ENCODE peak calls at places on chromosome 2, in five cellular contexts. One of them, this sample, is unnamed.

GRCh38 chr2:223768179-223768578 is 69.2 kb downstream of the AP1S3 start:
- DNase-seq in HepG2: no peak
- DNase-seq in H1: no peak
- DNase-seq in K562: no peak
- DNase-seq in GM12878: no peak
- DNase-seq in this sample: no peak

GRCh38 chr2:18187214-18187613 is 308.7 kb downstream of the KCNS3 start:
- DNase-seq in K562: no peak
- DNase-seq in HepG2: no peak
- DNase-seq in GM12878: no peak
- DNase-seq in H1: no peak
- DNase-seq in this sample: no peak

GRCh38 chr2:33177627-33178026 is 230.9 kb downstream of the LTBP1 start:
- DNase-seq in GM12878: no peak
- DNase-seq in K562: no peak
- DNase-seq in HepG2: no peak
- DNase-seq in H1: no peak
- DNase-seq in this sample: no peak

GRCh38 chr2:207734264-207734635 is 22.8 kb downstream of the CCNYL1 start:
- DNase-seq in K562: no peak
- DNase-seq in HepG2: peak
- DNase-seq in GM12878: no peak
- DNase-seq in H1: no peak
- DNase-seq in this sample: peak

GRCh38 chr2:235626658-235627057 is 132.8 kb downstream of the AGAP1 start:
- DNase-seq in GM12878: no peak
- DNase-seq in K562: no peak
- DNase-seq in H1: no peak
- DNase-seq in HepG2: no peak
- DNase-seq in this sample: no peak

GRCh38 chr2:109433926-109434325 is 179.8 kb downstream of the SEPTIN10 start:
- DNase-seq in H1: no peak
- DNase-seq in K562: no peak
- DNase-seq in GM12878: no peak
- DNase-seq in HepG2: no peak
- DNase-seq in this sample: no peak

GRCh38 chr2:52639692-52640091 is 1127.9 kb upstream of the CHAC2 start:
- DNase-seq in K562: no peak
- DNase-seq in GM12878: no peak
- DNase-seq in HepG2: no peak
- DNase-seq in H1: no peak
- DNase-seq in this sample: no peak

GRCh38 chr2:46153996-46154753 is 143.0 kb upstream of the EPAS1 start:
- DNase-seq in HepG2: no peak
- DNase-seq in H1: no peak
- DNase-seq in K562: no peak
- DNase-seq in GM12878: no peak
- DNase-seq in this sample: no peak

GRCh38 chr2:200469708-200470600 is 39.9 kb downstream of the KCTD18 start:
- DNase-seq in H1: no peak
- DNase-seq in HepG2: no peak
- DNase-seq in GM12878: no peak
- DNase-seq in K562: no peak
- DNase-seq in this sample: no peak

GRCh38 chr2:27162151-27163121 is 13.6 kb downstream of the TCF23 start:
- DNase-seq in HepG2: peak
- DNase-seq in H1: no peak
- DNase-seq in K562: peak
- DNase-seq in GM12878: no peak
- DNase-seq in this sample: no peak

GRCh38 chr2:165469417-165469816 is at the start of gene CSRNP3:
- DNase-seq in GM12878: no peak
- DNase-seq in K562: no peak
- DNase-seq in HepG2: peak
- DNase-seq in H1: peak
- DNase-seq in this sample: peak

GRCh38 chr2:191051177-191051576 is 37.2 kb upstream of the STAT1 start:
- DNase-seq in GM12878: no peak
- DNase-seq in HepG2: no peak
- DNase-seq in H1: no peak
- DNase-seq in K562: no peak
- DNase-seq in this sample: no peak

GRCh38 chr2:47569658-47570398 is 166.9 kb downstream of the MSH2 start:
- DNase-seq in HepG2: no peak
- DNase-seq in H1: no peak
- DNase-seq in GM12878: no peak
- DNase-seq in K562: no peak
- DNase-seq in this sample: no peak

GRCh38 chr2:125730921-125731320 is 925.0 kb upstream of the GYPC start:
- DNase-seq in H1: no peak
- DNase-seq in HepG2: no peak
- DNase-seq in K562: no peak
- DNase-seq in GM12878: no peak
- DNase-seq in this sample: no peak

GRCh38 chr2:205695460-205695979 is 13.2 kb downstream of the NRP2 start:
- DNase-seq in K562: no peak
- DNase-seq in HepG2: no peak
- DNase-seq in H1: no peak
- DNase-seq in GM12878: no peak
- DNase-seq in this sample: no peak

GRCh38 chr2:205694256-205694655 is 12.0 kb downstream of the NRP2 start:
- DNase-seq in H1: no peak
- DNase-seq in K562: no peak
- DNase-seq in HepG2: no peak
- DNase-seq in GM12878: no peak
- DNase-seq in this sample: no peak

GRCh38 chr2:205699554-205700289 is 17.4 kb downstream of the NRP2 start:
- DNase-seq in K562: no peak
- DNase-seq in H1: no peak
- DNase-seq in GM12878: no peak
- DNase-seq in HepG2: no peak
- DNase-seq in this sample: no peak

GRCh38 chr2:205698556-205699282 is 16.4 kb downstream of the NRP2 start:
- DNase-seq in H1: no peak
- DNase-seq in K562: no peak
- DNase-seq in HepG2: no peak
- DNase-seq in GM12878: no peak
- DNase-seq in this sample: no peak

DNA sequence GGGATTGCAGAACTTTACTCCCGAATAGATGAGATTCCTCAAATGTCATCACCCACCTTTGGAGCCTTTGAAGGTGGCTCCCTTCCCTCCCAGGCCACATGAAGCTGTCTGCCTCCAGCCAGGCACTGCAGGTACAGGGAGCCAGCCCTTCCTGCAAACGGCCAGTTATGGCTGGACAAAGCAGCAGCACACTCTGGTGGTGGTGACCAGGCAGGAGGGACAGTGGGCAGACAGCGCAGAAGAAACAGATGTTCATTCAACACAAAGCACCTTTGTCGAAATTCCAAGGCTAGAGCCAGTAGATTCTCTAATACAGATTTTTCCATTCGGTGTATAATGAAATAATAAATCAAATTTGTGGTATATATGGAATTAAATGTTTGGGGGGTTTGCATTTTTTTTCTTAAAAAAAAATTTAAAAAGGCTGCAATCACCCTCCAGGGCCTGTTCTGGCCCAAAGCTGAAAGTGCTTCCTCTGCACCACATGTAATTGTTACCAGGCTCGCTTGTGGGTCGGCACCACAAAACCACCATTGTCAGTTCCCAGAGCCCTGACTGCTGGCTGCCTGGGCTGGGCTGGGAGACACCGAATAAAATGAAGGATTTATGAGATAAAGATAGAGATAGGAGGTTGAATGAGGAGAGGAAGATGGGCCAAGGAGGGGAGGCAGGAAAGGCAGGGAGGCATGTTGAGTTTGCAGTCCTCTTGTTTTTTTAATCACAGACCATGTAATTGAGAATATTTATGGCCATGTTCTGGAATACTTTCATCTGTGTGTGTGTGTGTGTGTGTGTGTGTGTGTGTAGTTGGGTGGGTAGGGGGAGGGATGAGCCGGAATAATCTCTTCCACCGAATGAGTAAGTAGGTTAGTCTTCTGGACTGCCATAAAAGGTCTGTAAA is 14.5 kb downstream of the NRP2 start:
- DNase-seq in H1: no peak
- DNase-seq in K562: no peak
- DNase-seq in HepG2: peak
- DNase-seq in GM12878: no peak
- DNase-seq in this sample: no peak
- TF ChIP-seq CTCF in H1: peak
- TF ChIP-seq CTCF in K562: peak
- TF ChIP-seq CTCF in HepG2: peak
- TF ChIP-seq CTCF in GM12878: no peak
- TF ChIP-seq CTCF in this sample: peak

GRCh38 chr2:217902281-217903141 is 100.3 kb downstream of the TNS1 start:
- DNase-seq in HepG2: peak
- DNase-seq in GM12878: no peak
- DNase-seq in K562: peak
- DNase-seq in H1: no peak
- DNase-seq in this sample: no peak
- TF ChIP-seq POLR2AphosphoS5 in HepG2: peak
- TF ChIP-seq POLR2AphosphoS5 in GM12878: no peak
- TF ChIP-seq POLR2AphosphoS5 in K562: no peak
- TF ChIP-seq POLR2AphosphoS5 in H1: no peak
- TF ChIP-seq POLR2AphosphoS5 in this sample: no peak

DNA sequence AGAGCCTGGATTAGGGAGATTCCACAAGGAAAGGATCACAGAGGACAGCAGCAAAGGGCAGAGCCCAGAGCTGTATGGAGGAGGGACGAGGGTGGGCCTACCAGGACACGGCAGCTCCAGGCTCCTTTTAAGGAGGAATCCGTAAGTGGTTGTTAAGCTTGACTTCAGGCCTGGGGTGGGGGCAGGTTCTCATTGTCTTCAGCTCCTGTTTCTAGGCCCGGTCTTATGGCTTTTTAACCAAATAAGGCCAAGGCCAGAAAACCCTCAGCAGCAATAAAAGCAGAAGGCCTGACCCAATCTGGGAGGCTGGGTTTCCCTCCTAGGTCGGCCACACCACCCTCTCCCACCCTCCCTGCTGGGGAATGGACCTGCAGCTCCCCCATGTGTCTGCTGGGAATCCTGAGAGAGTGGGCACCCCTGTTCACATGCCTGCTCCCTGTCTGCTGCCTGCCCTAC is 111.2 kb downstream of the PLB1 start:
- DNase-seq in K562: peak
- DNase-seq in H1: no peak
- DNase-seq in HepG2: no peak
- DNase-seq in GM12878: no peak
- DNase-seq in this sample: no peak
- TF ChIP-seq ZNF274 in K562: no peak
- TF ChIP-seq ZNF274 in H1: no peak
- TF ChIP-seq ZNF274 in HepG2: no peak
- TF ChIP-seq ZNF274 in GM12878: no peak
- TF ChIP-seq ZNF274 in this sample: no peak

DNA sequence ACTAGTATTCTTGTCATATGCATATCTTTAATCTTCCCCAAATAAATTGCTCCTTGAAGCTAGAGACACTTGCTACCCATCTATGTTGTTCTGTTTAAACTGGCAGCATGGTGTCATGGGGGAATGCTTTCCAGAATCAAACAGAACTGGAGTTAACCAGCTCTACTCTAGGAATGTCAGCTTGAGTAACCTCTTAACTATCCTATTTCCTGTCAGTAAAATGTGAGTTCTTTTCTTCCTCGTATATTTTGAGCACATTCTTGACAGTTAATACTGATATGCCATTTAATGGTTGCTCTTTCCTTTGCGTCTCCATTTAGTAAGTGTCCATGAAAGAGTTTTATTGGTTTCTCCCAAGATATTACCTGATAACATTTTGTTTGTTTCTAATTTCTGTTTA is 23.0 kb downstream of the CNTNAP5 start:
- DNase-seq in K562: no peak
- DNase-seq in GM12878: no peak
- DNase-seq in HepG2: no peak
- DNase-seq in H1: no peak
- DNase-seq in this sample: no peak
- TF ChIP-seq CTCF in K562: no peak
- TF ChIP-seq CTCF in GM12878: no peak
- TF ChIP-seq CTCF in HepG2: no peak
- TF ChIP-seq CTCF in H1: no peak
- TF ChIP-seq CTCF in this sample: no peak

DNA sequence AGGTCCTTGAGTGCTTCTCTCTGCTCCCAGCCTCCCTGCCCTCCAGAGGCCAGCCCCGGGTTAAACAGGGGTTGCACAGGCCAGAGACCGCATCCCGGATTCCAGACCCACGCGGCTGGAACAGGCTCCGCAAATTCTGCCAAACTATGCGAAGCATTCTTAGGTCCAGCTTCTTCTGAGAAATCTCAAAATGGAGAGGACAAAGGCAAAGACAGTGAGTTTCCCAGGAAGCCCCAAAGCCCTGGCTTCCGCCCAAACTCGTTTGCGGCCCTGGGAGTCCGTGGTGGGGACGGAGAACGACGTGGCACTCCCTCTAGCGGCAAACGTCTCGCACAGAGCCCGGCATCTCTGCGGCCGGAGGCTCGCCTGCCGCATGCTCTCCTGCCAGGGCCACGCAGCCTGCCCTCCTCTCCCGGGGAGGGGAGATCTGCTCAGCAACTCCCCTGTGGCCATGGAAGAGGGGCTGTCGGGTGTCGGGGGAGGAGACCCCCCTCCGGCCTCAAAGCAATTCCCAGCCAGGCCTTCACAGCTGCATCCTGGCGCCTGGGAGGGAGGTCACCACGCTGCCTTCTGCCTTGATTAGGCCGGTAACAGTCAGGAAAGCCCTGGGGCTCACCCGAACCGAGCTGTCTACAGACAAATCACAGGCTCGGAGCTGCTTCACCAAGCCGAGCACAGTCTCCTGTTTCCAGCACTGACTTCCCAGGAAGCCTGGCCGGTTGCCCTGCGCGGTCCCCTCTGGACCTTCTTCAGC is 33.4 kb upstream of the KLHL29 start:
- DNase-seq in H1: peak
- DNase-seq in HepG2: peak
- DNase-seq in K562: peak
- DNase-seq in GM12878: no peak
- DNase-seq in this sample: peak
- TF ChIP-seq POLR2AphosphoS5 in H1: no peak
- TF ChIP-seq POLR2AphosphoS5 in HepG2: no peak
- TF ChIP-seq POLR2AphosphoS5 in K562: no peak
- TF ChIP-seq POLR2AphosphoS5 in GM12878: no peak
- TF ChIP-seq POLR2AphosphoS5 in this sample: peak

GRCh38 chr2:173855686-173856085 is 109.5 kb downstream of the SP3 start:
- DNase-seq in HepG2: no peak
- DNase-seq in GM12878: no peak
- DNase-seq in K562: no peak
- DNase-seq in H1: no peak
- DNase-seq in this sample: no peak
- TF ChIP-seq ZNF274 in HepG2: no peak
- TF ChIP-seq ZNF274 in GM12878: no peak
- TF ChIP-seq ZNF274 in K562: no peak
- TF ChIP-seq ZNF274 in H1: no peak
- TF ChIP-seq ZNF274 in this sample: no peak

DNA sequence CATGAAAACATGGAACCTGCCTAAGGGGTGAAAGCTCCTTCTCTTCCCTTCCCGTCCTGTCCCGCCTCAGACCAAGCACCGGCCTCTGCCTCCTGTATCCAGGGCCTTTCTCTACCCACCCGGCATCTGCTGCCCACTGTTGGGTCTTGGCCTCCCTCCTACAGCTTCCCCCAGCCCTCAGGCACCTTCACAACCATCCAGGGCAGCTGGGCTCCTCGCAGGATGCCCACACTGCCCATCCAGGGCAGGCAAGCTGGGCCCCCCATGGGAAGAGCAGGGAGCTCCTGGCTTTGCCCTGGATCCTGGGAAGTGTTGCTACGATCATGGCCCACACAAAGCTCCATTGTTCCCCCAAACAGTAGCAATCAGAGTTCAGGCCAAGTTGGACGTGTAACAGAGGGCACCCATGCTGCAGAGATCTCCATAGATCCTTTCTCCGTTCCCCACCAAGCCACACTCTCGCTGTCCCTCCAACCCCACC is 206.6 kb downstream of the NDUFA10 start:
- DNase-seq in K562: no peak
- DNase-seq in H1: no peak
- DNase-seq in HepG2: no peak
- DNase-seq in GM12878: no peak
- DNase-seq in this sample: no peak
- TF ChIP-seq CTCF in K562: no peak
- TF ChIP-seq CTCF in H1: no peak
- TF ChIP-seq CTCF in HepG2: no peak
- TF ChIP-seq CTCF in GM12878: no peak
- TF ChIP-seq CTCF in this sample: no peak